ENCODE peak calls at places on chromosomes 12 and 14, in four cellular contexts. X, R, H and S are unnamed samples.

GRCh38 chr14:68939893-68940613 is 39.0 kb downstream of the ACTN1 start:
- DNase-seq in X (peak; percentile 74), R (no peak), H (no peak), S (no peak)

GRCh38 chr12:3087758-3088157 is 10.6 kb downstream of the TSPAN9 start:
- DNase-seq in X (no peak), R (no peak), H (no peak), S (no peak)

GRCh38 chr14:53855127-53855526 is 101.5 kb downstream of the BMP4 start:
- DNase-seq in X (no peak), R (no peak), H (no peak), S (no peak)

GRCh38 chr12:3154006-3154405 is 76.8 kb downstream of the TSPAN9 start:
- DNase-seq in X (no peak), R (no peak), H (no peak), S (no peak)

GRCh38 chr12:78863482-78864427 is 819 bp upstream of the SYT1 start:
- DNase-seq in X (peak; percentile 11), R (peak; percentile 27), H (peak; percentile 64), S (peak; percentile 23)

GRCh38 chr14:84442481-84442880 is 1087.5 kb upstream of the FLRT2 start:
- DNase-seq in X (no peak), R (no peak), H (no peak), S (no peak)

GRCh38 chr12:98513379-98514318 is 1.7 kb upstream of the TMPO start:
- DNase-seq in X (no peak), R (no peak), H (no peak), S (no peak)

GRCh38 chr14:65849558-65849957 is 437.0 kb downstream of the FUT8 start:
- DNase-seq in X (no peak), R (no peak), H (no peak), S (no peak)

GRCh38 chr14:67564236-67564635 is 31.1 kb downstream of the PLEKHH1 start:
- DNase-seq in X (no peak), R (no peak), H (no peak), S (no peak)

GRCh38 chr12:110741371-110741770 is 1.3 kb downstream of the PPP1CC start:
- DNase-seq in X (no peak), R (no peak), H (no peak), S (no peak)

GRCh38 chr14:98186140-98186539 is 1085.9 kb downstream of the BCL11B start:
- DNase-seq in X (no peak), R (no peak), H (no peak), S (no peak)

GRCh38 chr14:95776798-95777615 is 63.1 kb upstream of the TCL1A start:
- DNase-seq in X (no peak), R (no peak), H (no peak), S (no peak)

GRCh38 chr12:55499231-55499630 is 7.1 kb downstream of the OR6C68 start:
- DNase-seq in X (no peak), R (no peak), H (no peak), S (no peak)

GRCh38 chr12:65520658-65521057 is 242.2 kb downstream of the MSRB3 start:
- DNase-seq in X (no peak), R (no peak), H (no peak), S (no peak)

GRCh38 chr14:39368261-39368959 is 63.8 kb downstream of the FBXO33 start:
- DNase-seq in X (peak; percentile 19), R (peak; percentile 36), H (peak; percentile 62), S (no peak)

GRCh38 chr14:105414456-105415371 is 4.9 kb upstream of the MTA1 start:
- DNase-seq in X (peak; percentile 85), R (peak; percentile 46), H (peak; percentile 87), S (no peak)

DNA sequence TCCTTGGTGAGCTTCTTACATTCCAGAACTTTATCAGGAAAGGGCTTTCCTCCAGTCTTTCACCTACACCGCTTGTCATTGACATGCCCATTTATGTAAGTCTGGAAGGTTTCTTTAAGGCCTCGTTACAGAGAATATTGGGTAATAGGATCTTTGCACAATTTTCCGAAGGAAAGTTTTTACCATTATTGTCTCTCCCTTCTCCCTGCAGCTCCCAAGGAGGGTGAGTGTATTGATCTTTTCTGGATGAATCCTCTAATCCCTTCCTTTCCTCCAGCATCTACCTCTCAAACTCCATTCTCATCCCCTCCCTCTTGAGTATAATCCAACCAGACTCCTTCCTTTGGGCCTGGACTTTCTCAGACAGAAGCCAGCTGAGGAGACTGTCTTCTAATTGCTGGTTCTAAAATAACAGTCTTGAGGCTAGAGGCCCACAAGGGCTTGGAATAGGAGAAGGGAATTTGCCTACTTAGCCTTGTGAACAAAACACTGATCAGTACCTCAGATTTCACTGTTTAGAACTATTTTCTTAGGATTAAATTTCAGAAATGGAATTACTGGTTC is 21.8 kb downstream of the WNK1 start:
- DNase-seq in X (no peak), R (no peak), H (no peak), S (no peak)
- TF ChIP-seq CTCF in X (no peak), R (no peak), H (no peak), S (no peak)

DNA sequence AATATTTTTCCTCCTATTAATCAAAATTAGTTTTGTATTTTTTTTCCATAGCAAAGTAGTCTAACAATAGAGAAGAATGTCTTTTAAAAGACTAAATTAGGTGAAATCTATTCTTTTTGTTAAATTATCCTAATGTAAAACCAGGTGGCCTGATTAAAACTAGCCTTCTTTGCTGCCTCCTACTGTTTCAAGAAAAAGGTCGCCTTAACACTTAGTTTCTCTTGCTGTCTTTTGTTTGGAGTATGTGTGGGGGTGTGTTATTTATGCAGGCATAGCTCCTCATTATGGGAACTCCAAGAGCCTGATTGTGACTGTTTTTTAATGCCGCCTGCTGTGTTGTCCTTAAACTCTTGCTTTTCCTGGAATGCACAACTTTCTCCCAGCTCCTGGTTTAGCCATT is 855.3 kb downstream of the DIO2 start:
- DNase-seq in X (no peak), R (no peak), H (no peak), S (no peak)
- TF ChIP-seq CTCF in X (no peak), R (no peak), H (peak; percentile 24), S (no peak)

GRCh38 chr14:104149278-104149595 is 10.8 kb downstream of the KIF26A start:
- DNase-seq in X (peak; percentile 14), R (no peak), H (no peak), S (no peak)
- TF ChIP-seq CTCF in X (no peak), R (no peak), H (no peak), S (no peak)

DNA sequence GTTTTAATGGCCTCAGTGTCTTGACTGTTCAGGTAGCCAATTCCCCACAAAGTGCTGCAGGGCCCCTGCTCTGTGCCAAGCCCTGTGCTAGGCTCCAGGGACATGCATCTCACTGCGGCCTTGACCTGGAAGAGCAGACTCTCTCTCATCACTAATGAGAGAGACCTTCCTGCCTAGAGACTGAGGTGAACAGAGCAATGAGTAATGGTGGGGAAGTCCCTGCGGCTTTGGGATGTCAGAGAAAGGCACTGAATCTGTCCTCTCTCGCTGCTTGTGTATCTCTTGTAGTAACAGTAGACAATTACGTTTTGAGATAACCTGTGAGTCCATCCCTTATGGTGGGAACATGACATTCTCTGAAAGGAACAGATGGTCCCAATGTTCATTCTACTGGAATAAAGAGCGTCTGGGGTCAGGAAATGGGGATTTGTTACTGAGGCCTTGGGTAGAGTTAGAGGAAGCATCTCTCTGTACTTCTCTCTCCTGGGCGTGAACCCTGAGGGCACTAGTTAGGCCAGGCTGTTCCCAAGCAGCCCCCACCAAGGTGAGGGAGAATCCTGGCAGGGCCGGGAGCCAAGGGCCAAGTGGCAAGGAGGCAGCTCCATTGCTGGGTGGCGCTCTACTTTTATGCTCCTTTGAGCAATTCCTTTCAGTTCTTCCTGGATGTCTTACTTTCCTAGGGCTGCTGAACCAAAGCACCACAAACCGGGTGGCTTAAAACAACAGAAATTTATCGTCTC is 13.5 kb downstream of the NFATC4 start:
- DNase-seq in X (no peak), R (no peak), H (no peak), S (no peak)
- TF ChIP-seq CTCF in X (no peak), R (no peak), H (no peak), S (no peak)

DNA sequence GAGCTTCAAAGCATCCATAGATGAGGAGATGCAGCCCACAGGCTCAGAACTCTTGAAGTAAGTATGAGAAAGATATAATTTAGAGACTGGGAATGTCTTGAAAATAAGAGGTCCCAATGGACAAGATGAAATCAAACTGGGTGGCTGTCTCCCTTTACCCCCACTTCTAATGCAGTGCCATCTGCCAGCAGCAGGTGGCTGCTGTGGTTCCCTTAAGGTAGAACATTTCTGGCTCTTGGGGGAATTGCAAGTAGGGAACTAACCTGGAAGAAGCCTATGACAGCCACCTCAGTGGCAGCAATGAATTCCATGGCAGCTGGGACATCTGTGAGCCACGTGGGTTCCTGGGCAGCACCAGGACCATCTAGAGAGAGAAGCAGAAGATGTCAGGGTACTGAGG is 648 bp downstream of the ERP27 start:
- DNase-seq in X (no peak), R (no peak), H (no peak), S (no peak)
- TF ChIP-seq CTCF in X (no peak), R (no peak), H (no peak), S (no peak)

GRCh38 chr14:93909429-93910128 is 17.6 kb upstream of the FAM181A start:
- DNase-seq in X (no peak), R (no peak), H (no peak), S (no peak)
- TF ChIP-seq CTCF in X (no peak), R (no peak), H (no peak), S (no peak)

GRCh38 chr14:76056128-76056527 is 70.6 kb downstream of the IFT43 start:
- DNase-seq in X (no peak), R (no peak), H (no peak), S (no peak)
- TF ChIP-seq CTCF in X (peak; percentile 39), R (no peak), H (no peak), S (no peak)

GRCh38 chr12:53424626-53425514 is 1.2 kb downstream of the AMHR2 start:
- DNase-seq in X (no peak), R (no peak), H (no peak), S (no peak)
- TF ChIP-seq CTCF in X (no peak), R (no peak), H (no peak), S (no peak)

GRCh38 chr12:121579190-121579791 is 1.5 kb downstream of the KDM2B start:
- DNase-seq in X (peak; percentile 47), R (peak; percentile 36), H (peak; percentile 39), S (no peak)
- TF ChIP-seq CTCF in X (no peak), R (no peak), H (no peak), S (no peak)